ENCODE peak calls at places on chromosomes 5 and 9, in four cellular contexts. I, T, X and A are unnamed samples.

GRCh38 chr5:9209846-9210547 is 335.9 kb downstream of the SEMA5A start:
- DNase-seq in I (no peak), T (no peak), X (no peak), A (no peak)

GRCh38 chr9:79083621-79084020 is 488.1 kb upstream of the TLE4 start:
- DNase-seq in I (no peak), T (no peak), X (no peak), A (no peak)

GRCh38 chr5:107324071-107324470 is 346.7 kb downstream of the EFNA5 start:
- DNase-seq in I (no peak), T (no peak), X (no peak), A (no peak)

GRCh38 chr5:74630387-74631087 is 10.0 kb downstream of the ENC1 start:
- DNase-seq in I (no peak), T (no peak), X (no peak), A (no peak)

GRCh38 chr5:2749514-2750025 is 1.9 kb downstream of the IRX2 start:
- DNase-seq in I (no peak), T (no peak), X (no peak), A (no peak)

GRCh38 chr9:121298689-121299112 is 30.7 kb downstream of the GSN start:
- DNase-seq in I (peak), T (no peak), X (no peak), A (no peak)

GRCh38 chr9:24817756-24818155 is 272.1 kb upstream of the IZUMO3 start:
- DNase-seq in I (no peak), T (no peak), X (peak), A (no peak)

GRCh38 chr5:116508835-116509234 is 65.8 kb downstream of the SEMA6A start:
- DNase-seq in I (no peak), T (no peak), X (no peak), A (no peak)

GRCh38 chr9:121634800-121635261 is 16.6 kb upstream of the DAB2IP start:
- DNase-seq in I (no peak), T (no peak), X (peak), A (no peak)

GRCh38 chr5:38777111-38777510 is 68.7 kb upstream of the OSMR start:
- DNase-seq in I (no peak), T (no peak), X (no peak), A (no peak)

GRCh38 chr9:38371495-38371894 is 21.0 kb upstream of the ALDH1B1 start:
- DNase-seq in I (peak), T (peak), X (peak), A (peak)

GRCh38 chr5:76133967-76134366 is 50.8 kb downstream of the SV2C start:
- DNase-seq in I (no peak), T (no peak), X (no peak), A (no peak)

GRCh38 chr5:172564187-172564586 is 76.9 kb upstream of the NEURL1B start:
- DNase-seq in I (no peak), T (peak), X (no peak), A (peak)

GRCh38 chr5:57839447-57839846 is 356.8 kb upstream of the ACTBL2 start:
- DNase-seq in I (no peak), T (no peak), X (no peak), A (no peak)

GRCh38 chr5:148372883-148373282 is 10.9 kb upstream of the FBXO38 start:
- DNase-seq in I (no peak), T (no peak), X (no peak), A (no peak)

GRCh38 chr9:137373611-137373980 is 49.4 kb downstream of the EXD3 start:
- DNase-seq in I (peak), T (no peak), X (no peak), A (no peak)

GRCh38 chr5:142597546-142598337 is 88.1 kb downstream of the FGF1 start:
- DNase-seq in I (no peak), T (no peak), X (no peak), A (no peak)

GRCh38 chr5:8362507-8362906 is 493.6 kb downstream of the MTRR start:
- DNase-seq in I (no peak), T (no peak), X (no peak), A (no peak)

GRCh38 chr5:21817668-21818419 is 1035.3 kb downstream of the CDH12 start:
- DNase-seq in I (no peak), T (no peak), X (peak), A (no peak)

GRCh38 chr5:142785211-142785610 is 15.0 kb downstream of the ARHGAP26 start:
- DNase-seq in I (no peak), T (no peak), X (no peak), A (no peak)

GRCh38 chr5:159050408-159051091 is 49.2 kb downstream of the EBF1 start:
- DNase-seq in I (peak), T (no peak), X (no peak), A (peak)

GRCh38 chr9:32551491-32552049 is 557 bp upstream of the SMIM27 start:
- DNase-seq in I (peak), T (peak), X (peak), A (no peak)

GRCh38 chr5:125026900-125027731 is 280.7 kb upstream of the ZNF608 start:
- DNase-seq in I (no peak), T (no peak), X (no peak), A (peak)

GRCh38 chr9:106697799-106698591 is 165.0 kb upstream of the ZNF462 start:
- DNase-seq in I (peak), T (peak), X (no peak), A (peak)

GRCh38 chr5:139492700-139493192 is 10.2 kb upstream of the STING1 start:
- DNase-seq in I (no peak), T (no peak), X (no peak), A (no peak)

GRCh38 chr5:99543841-99544240 is 615.0 kb upstream of the CHD1 start:
- DNase-seq in I (no peak), T (no peak), X (no peak), A (no peak)

GRCh38 chr5:61758711-61759110 is 426.7 kb downstream of the ZSWIM6 start:
- DNase-seq in I (no peak), T (no peak), X (no peak), A (no peak)

GRCh38 chr5:36238896-36239295 is 2.8 kb downstream of the NADK2 start:
- DNase-seq in I (no peak), T (no peak), X (no peak), A (no peak)

GRCh38 chr9:70525553-70525952 is 111.1 kb upstream of the KLF9 start:
- DNase-seq in I (no peak), T (no peak), X (no peak), A (no peak)

GRCh38 chr9:122788831-122789230 is at the start of gene OR5C1:
- DNase-seq in I (no peak), T (no peak), X (no peak), A (no peak)

GRCh38 chr9:18404482-18405029 is 69.4 kb upstream of the ADAMTSL1 start:
- DNase-seq in I (no peak), T (no peak), X (no peak), A (no peak)

GRCh38 chr5:125410501-125411162 is 664.2 kb upstream of the ZNF608 start:
- DNase-seq in I (no peak), T (no peak), X (no peak), A (no peak)

GRCh38 chr5:172622091-172623046 is 18.7 kb upstream of the NEURL1B start:
- DNase-seq in I (no peak), T (no peak), X (no peak), A (no peak)

GRCh38 chr9:135251996-135252760 is 164.7 kb downstream of the OLFM1 start:
- DNase-seq in I (no peak), T (no peak), X (no peak), A (no peak)

GRCh38 chr5:152634596-152634995 is 229.5 kb upstream of the NMUR2 start:
- DNase-seq in I (no peak), T (peak), X (no peak), A (peak)

GRCh38 chr5:173734716-173735115 is 118.3 kb upstream of the BOD1 start:
- DNase-seq in I (no peak), T (no peak), X (no peak), A (no peak)